ENCODE peak calls at places on chromosomes 1 and 21, in five cellular contexts. U, H, D, R and K are unnamed samples.

GRCh38 chr1:201140235-201140940 is 13.4 kb upstream of the ASCL5 start:
- DNase-seq in D (no peak), R (no peak), H (no peak), U (peak), K (no peak)

GRCh38 chr1:23196627-23197328 is 20.5 kb downstream of the HTR1D start:
- DNase-seq in H (peak), R (no peak), U (no peak), D (no peak), K (no peak)

GRCh38 chr1:180235502-180236239 is 5.6 kb downstream of the LHX4 start:
- DNase-seq in D (no peak), R (no peak), H (no peak), U (peak), K (no peak)

GRCh38 chr1:23444596-23445390 is 20.2 kb upstream of the TCEA3 start:
- DNase-seq in D (no peak), H (no peak), R (no peak), U (no peak), K (no peak)

GRCh38 chr1:38576241-38576640 is 283.3 kb downstream of the RRAGC start:
- DNase-seq in U (no peak), H (no peak), D (no peak), R (no peak), K (no peak)

GRCh38 chr1:27504588-27505419 is 14.8 kb upstream of the WASF2 start:
- DNase-seq in R (no peak), H (peak), U (peak), D (peak), K (peak)

GRCh38 chr1:98099501-98099900 is 178.7 kb upstream of the DPYD start:
- DNase-seq in R (no peak), D (no peak), H (no peak), U (no peak), K (no peak)

GRCh38 chr1:222521299-222522104 is 26.4 kb downstream of the HHIPL2 start:
- DNase-seq in D (no peak), U (no peak), R (no peak), H (no peak), K (no peak)

DNA sequence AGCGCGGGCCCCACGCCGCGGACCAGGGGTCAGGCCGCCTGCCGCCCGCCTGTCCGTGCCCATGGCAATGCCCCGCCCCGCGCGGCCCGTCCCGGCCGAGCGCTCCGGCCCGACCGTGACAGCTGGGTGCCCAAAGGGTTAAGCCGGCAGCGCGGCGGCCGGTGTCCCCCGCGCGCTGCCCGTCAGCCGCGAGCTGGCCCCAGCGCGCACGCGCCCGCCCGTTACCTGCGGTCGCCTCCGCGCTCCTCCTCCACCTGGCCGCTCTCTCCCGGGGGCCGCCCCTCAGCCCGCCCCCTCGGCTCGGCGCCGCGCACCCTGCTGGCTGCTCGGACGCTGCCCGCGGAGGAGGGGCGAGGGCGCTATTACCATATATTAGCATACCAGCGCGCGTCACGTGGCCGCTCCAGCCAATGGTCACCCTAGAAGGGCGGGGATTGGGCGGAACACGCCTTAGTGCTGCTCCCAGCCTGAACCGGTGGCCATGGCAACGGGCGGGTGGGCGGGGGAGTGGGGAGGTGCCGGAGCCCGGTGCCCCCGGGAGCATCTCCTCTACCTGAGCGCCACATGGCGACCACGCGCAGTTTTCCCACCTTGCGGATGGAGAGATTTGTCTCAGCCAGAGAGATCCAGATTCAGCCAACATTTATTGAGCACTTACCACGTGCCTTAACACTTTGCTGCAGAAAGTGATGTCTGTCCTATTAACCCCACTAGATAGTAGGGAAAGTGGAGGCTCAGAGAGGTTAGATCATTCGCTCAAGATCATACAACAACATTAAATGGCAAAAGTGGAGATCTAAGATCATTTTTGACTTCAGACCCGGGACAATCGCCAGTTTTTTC is at the start of gene PHC2:
- DNase-seq in R (peak), H (peak), D (peak), U (peak), K (peak)
- TF ChIP-seq CTCF in R (peak), H (no peak), D (peak), U (peak), K (no peak)

DNA sequence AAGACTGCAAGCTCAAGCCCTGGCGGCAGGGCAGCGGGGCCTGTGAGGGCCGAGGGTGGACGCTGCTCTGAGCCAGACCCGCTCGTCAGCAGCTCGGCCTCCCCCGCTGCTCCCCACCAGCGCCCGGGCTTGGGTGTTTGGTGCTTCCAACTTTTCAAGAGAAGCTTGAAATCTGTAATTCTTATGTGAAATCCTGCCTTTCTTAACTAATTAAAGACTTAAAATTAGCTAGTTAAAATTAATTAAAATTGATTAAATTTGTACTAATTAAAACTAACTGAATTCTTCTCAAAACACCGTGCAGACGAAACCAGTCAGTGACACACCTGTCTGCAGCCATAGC is 14.0 kb upstream of the SLC19A1 start:
- DNase-seq in U (no peak), R (no peak), D (no peak), H (no peak), K (no peak)
- TF ChIP-seq CTCF in U (no peak), R (no peak), D (no peak), H (no peak), K (no peak)

GRCh38 chr1:246001142-246001812 is 505.8 kb downstream of the SMYD3 start:
- DNase-seq in H (no peak), D (no peak), R (no peak), U (no peak), K (no peak)

GRCh38 chr1:246001821-246002220 is 505.3 kb downstream of the SMYD3 start:
- DNase-seq in H (no peak), U (no peak), D (no peak), R (no peak), K (no peak)

GRCh38 chr1:246004281-246004680 is 502.8 kb downstream of the SMYD3 start:
- DNase-seq in U (no peak), H (no peak), R (no peak), D (no peak), K (no peak)

GRCh38 chr1:246003442-246003730 is 503.7 kb downstream of the SMYD3 start:
- DNase-seq in R (no peak), U (no peak), D (no peak), H (no peak), K (no peak)

DNA sequence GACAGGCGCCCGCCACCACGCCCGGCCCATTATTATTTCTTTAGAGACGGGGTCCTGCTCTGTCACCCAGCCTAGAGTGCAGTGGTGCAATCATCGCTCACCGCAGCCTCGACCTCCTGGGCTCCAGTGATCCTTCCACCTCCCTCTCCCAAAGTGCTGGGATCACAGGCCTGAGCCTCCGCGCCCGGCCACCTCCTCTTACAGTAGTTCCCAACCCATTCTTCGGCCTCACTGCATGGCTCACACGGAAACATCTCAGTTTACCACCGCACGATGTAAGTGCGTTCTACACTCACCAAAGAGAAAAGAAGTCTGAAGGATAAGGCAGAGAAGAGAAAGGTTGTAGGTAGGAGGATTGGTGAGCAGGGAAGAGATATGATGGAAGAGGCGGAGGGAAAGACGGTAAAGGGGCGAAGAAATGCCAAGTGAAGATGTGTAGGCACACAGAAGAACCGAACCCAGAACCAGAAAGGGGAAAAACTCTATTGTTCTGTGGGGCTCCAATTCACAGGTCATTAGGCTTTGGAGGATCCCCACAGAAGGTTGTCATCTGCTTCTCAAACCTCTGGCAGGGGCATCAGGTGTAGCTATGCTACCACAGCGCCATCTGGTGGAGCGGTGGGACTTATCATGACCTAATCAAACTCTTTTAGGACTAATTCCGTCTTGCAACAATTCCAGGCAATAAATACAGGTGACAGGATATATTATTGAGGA is 504.2 kb downstream of the SMYD3 start:
- DNase-seq in H (peak), U (peak), D (peak), R (peak), K (peak)
- TF ChIP-seq CTCF in H (peak), U (peak), D (peak), R (peak), K (peak)

DNA sequence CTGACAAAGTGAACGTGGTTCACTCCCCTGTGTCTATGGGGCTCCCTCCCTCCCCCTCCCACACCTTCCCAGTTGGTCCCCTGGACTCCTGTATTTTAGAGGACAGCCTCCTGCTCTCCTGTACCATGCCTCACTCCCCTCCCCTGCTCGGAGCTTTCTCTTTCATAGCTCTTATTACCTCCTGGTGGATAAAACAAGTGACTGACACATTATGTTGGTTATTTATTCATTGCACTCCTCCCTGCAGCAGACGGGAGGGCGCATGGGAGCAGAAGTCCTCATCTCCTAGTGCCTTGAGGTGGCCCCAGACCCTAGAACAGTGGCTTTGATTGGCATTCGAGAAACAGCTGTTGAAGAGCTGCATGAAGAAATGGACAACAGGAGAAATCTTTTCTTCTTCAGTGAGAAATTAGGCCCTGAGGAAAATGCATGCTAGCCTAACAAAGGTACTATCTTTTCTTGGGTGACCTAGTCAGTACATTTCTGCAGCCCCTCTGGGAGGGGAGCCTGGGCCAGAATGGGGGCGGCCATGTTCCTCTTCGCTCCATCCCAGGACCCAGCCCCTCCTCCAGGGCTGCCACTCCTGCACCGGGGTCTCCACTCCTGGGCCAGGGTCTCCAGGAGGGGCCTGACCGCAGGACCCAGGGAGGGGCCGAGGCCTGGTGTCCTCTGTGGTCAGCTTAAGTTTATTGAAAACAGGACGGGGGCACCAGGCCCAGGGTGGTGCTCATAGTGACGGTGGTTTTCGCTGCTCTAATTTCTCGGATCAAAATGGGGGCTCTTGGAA is 1.2 kb upstream of the TFF1 start:
- DNase-seq in H (no peak), R (no peak), D (no peak), U (no peak), K (no peak)
- TF ChIP-seq CTCF in H (no peak), R (no peak), D (no peak), U (no peak), K (no peak)

DNA sequence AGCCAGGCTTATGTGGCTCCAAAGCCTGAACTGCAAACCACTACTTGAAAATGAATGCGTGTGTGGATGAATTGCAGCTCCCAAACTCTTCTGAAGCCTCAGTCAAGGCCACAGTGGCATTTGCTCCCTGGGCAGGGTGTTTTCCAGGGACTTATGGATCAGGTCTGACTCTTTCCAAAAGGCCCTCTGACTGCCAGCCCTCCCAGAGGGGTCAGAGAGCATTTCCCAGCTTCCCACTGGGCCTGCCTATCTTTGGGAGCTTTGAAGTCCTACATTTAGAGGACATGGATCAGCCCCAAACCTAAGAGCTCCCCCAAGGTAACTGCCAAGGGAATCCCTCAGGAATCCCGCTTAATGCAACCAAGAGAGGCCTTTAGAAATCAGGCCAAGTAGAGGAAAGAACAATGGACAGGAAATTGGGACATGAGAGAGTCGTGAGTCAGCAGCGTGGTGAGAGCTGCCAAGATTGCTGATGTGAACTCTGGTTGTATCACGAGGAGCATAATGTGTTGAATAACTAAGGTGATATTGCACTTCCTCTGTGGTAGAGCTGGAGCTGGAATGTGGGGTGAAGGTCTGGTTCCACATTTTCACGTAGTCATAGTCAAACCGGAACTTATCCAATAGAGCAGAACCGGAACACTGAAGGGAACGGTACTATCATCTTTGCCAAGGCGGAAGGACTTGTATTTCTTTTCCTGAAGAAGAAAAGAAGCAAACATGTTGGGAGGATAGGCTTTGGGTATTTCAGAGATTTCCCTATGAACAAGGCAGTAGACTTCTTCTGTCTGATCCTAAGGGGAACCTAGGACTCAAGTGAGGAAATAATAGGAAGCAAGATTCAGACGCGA is 99.4 kb upstream of the JUN start:
- DNase-seq in U (no peak), R (no peak), H (peak), D (peak), K (no peak)
- TF ChIP-seq CTCF in U (no peak), R (no peak), H (no peak), D (no peak), K (no peak)

DNA sequence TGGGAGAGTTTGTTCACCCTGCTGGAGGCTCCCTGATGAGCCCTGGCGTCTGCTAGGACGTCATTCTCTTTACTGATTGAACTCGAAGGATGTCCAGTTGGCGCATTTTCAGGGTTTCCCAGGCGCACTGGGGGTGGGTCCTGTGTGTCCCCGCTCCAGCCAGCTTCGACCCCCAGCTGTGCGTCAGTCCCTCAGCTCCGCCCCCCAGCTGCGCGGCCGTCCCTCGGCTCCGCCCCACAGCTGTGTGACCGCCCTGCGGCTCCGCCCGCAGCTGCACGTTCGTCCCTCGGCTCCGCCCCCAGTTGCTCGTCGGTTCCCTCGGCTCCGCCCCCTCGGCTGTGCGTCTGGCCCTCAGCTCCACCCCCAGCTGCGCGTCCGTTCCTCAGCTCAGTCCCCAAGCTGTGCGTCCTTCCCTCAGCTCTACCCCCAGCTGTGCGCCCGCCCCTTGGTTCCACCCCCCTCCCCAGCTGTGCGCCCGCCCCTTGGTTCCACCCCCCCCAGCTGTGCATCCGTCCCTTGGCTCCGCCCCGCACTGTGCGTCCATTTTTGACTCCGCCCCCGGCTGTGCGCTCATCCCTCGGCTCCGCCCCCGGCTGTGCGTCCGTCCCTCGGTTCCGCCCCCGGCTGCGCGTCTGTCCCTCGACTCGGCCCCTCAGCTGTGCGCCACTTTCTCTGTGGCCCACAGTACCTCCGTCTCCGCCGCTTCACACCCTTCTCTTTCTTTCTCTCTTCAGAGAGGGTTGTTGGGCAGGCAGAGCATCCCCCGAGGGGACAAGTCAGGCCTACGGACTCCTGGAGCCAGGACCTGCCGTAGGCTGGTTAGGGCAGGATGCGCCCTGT is 61.3 kb downstream of the FAAP20 start:
- DNase-seq in U (peak), R (peak), D (peak), H (peak), K (no peak)
- TF ChIP-seq CTCF in U (no peak), R (no peak), D (no peak), H (no peak), K (no peak)

DNA sequence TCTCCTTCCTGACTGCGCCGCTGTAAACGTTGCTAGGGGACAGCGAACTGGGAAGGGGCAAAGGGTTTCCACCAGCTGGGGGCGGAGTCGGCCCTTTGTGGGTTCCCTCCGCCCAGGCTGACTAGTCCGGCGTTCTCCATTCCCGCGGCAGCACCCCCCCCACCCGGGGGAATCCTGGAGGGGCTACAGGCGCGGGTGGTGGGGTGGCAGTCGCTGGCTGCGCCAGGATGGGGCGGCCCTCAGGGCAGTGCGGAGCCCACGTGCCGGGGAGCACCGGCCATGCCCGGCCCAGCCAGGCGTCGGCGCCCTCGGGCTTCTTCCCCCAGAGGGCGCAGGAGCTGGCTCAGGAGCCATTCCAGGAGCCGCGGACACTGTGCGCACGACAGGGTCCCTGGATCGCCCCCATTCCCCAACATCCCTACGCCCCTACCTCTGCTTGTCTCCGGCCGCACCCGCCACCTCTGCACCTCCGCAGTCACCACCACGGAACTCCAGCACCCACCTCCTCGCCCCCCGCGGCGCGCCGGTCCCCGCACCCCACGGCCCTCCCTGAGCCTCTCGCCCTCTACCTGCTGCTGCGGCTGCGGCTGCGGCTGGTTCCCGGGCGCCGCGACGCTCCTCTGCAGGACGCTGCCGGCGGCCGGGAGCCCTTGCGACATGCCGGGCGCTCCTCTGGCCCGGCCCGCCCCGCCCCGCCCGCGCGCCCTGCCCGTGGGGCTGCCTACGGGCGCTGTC is 369 bp downstream of the BATF3 start:
- DNase-seq in H (peak), U (peak), D (peak), R (peak), K (no peak)
- TF ChIP-seq CTCF in H (peak), U (peak), D (peak), R (peak), K (peak)

GRCh38 chr1:230773396-230774033 is 26.3 kb downstream of the CAPN9 start:
- DNase-seq in H (no peak), U (no peak), D (no peak), R (no peak), K (no peak)

GRCh38 chr1:230771773-230772354 is 24.7 kb downstream of the CAPN9 start:
- DNase-seq in R (no peak), H (no peak), U (no peak), D (no peak), K (no peak)

GRCh38 chr1:230768903-230769570 is 21.8 kb downstream of the CAPN9 start:
- DNase-seq in U (no peak), R (no peak), D (no peak), H (peak), K (no peak)

GRCh38 chr1:230770317-230770716 is 23.1 kb downstream of the CAPN9 start:
- DNase-seq in D (no peak), R (no peak), U (no peak), H (no peak), K (no peak)

GRCh38 chr1:230772457-230773395 is 25.5 kb downstream of the CAPN9 start:
- DNase-seq in H (peak), R (no peak), U (peak), D (peak), K (no peak)
- TF ChIP-seq CTCF in H (peak), R (peak), U (peak), D (peak), K (peak)

DNA sequence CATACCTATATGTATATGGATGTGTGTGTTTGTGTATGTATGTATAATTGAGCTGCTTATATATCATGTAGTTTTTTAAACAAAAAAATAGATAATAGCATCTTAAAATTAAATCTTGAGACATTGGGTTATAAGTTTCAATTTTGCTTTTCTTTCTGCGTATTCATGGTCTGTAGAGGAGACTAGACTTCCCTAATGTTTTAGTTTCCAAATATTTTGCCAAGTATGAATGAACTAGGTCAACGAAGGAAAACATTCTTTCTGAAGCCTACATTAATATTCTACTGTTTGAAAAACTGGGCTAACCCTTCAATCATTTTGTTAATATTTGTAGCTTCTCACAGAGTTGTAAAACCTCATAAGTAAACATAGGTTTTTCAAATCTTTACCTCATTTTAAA is 592.6 kb downstream of the USP25 start:
- DNase-seq in H (no peak), R (no peak), U (no peak), D (no peak), K (no peak)
- TF ChIP-seq CTCF in H (no peak), R (no peak), U (no peak), D (no peak), K (no peak)